ENCODE peak calls at places on chromosome 6, in six cellular contexts. H is cardiac muscle cell, V is esophagus squamous epithelium, G is stomach, P is pancreas, X is dorsolateral prefrontal cortex. A is an unnamed sample.
A peak's percentile ranks its signal among the peaks of the same experiment; 100 is the strongest.

GRCh38 chr6:99822741-99823512 is 171.1 kb downstream of the MCHR2 start:
- DNase-seq in H (peak; percentile 59), V (no peak), G (no peak), P (peak; percentile 17), X (no peak), A (no peak)

GRCh38 chr6:104973404-104973803 is 16.5 kb downstream of the LIN28B start:
- DNase-seq in H (peak; percentile 21), V (no peak), G (no peak), P (no peak), X (no peak), A (no peak)

GRCh38 chr6:166221040-166221439 is 53.4 kb upstream of the TBXT start:
- DNase-seq in H (no peak), V (no peak), G (no peak), P (no peak), X (no peak), A (no peak)

GRCh38 chr6:136677344-136677743 is 114.9 kb downstream of the MAP3K5 start:
- DNase-seq in H (no peak), V (no peak), G (no peak), P (no peak), X (no peak), A (no peak)

GRCh38 chr6:82015043-82015442 is 232.5 kb downstream of the IBTK start:
- DNase-seq in H (no peak), V (no peak), G (no peak), P (no peak), X (no peak), A (no peak)

GRCh38 chr6:111950661-111951426 is 77.6 kb upstream of the FYN start:
- DNase-seq in H (no peak), V (no peak), G (no peak), P (no peak), X (no peak), A (peak; percentile 33)

GRCh38 chr6:14635933-14636599 is 518.5 kb downstream of the CD83 start:
- DNase-seq in H (no peak), V (no peak), G (no peak), P (no peak), X (no peak), A (no peak)

GRCh38 chr6:12075067-12075563 is 63.0 kb downstream of the HIVEP1 start:
- DNase-seq in H (peak; percentile 17), V (no peak), G (no peak), P (no peak), X (no peak), A (no peak)

GRCh38 chr6:85516168-85516567 is 66.3 kb downstream of the NT5E start:
- DNase-seq in H (no peak), V (no peak), G (no peak), P (no peak), X (no peak), A (no peak)

GRCh38 chr6:112592159-112592558 is 245.0 kb downstream of the RFPL4B start:
- DNase-seq in H (no peak), V (no peak), G (no peak), P (no peak), X (no peak), A (no peak)

GRCh38 chr6:166757226-166758135 is 130.4 kb upstream of the RPS6KA2 start:
- DNase-seq in H (peak; percentile 41), V (no peak), G (no peak), P (no peak), X (no peak), A (no peak)

GRCh38 chr6:136701011-136701410 is 91.3 kb downstream of the MAP3K5 start:
- DNase-seq in H (no peak), V (no peak), G (no peak), P (no peak), X (no peak), A (no peak)

GRCh38 chr6:137224890-137225198 is 5.7 kb upstream of the IFNGR1 start:
- DNase-seq in H (no peak), V (no peak), G (no peak), P (peak; percentile 36), X (no peak), A (no peak)

GRCh38 chr6:81480139-81480538 is 272.3 kb downstream of the TENT5A start:
- DNase-seq in H (no peak), V (no peak), G (no peak), P (no peak), X (no peak), A (no peak)

GRCh38 chr6:4134841-4135664 is at the start of gene ECI2:
- DNase-seq in H (no peak), V (peak; percentile 39), G (peak; percentile 65), P (peak; percentile 87), X (peak; percentile 54), A (peak; percentile 78)

GRCh38 chr6:144434308-144434990 is 149.3 kb downstream of the UTRN start:
- DNase-seq in H (no peak), V (no peak), G (no peak), P (no peak), X (no peak), A (no peak)

GRCh38 chr6:35603326-35604202 is 85.2 kb downstream of the FKBP5 start:
- DNase-seq in H (no peak), V (no peak), G (no peak), P (no peak), X (no peak), A (no peak)

GRCh38 chr6:22401206-22401605 is 104.4 kb upstream of the PRL start:
- DNase-seq in H (no peak), V (no peak), G (no peak), P (no peak), X (no peak), A (no peak)

GRCh38 chr6:130020106-130020851 is 1.9 kb downstream of the L3MBTL3 start:
- DNase-seq in H (peak; percentile 24), V (no peak), G (peak; percentile 26), P (peak; percentile 23), X (no peak), A (peak; percentile 33)

GRCh38 chr6:7675353-7675945 is 50.5 kb upstream of the BMP6 start:
- DNase-seq in H (no peak), V (no peak), G (no peak), P (no peak), X (no peak), A (no peak)

GRCh38 chr6:85419046-85419759 is 30.7 kb upstream of the NT5E start:
- DNase-seq in H (no peak), V (no peak), G (no peak), P (no peak), X (no peak), A (no peak)

GRCh38 chr6:136326038-136326561 is 36.5 kb upstream of the BCLAF1 start:
- DNase-seq in H (peak; percentile 23), V (no peak), G (no peak), P (no peak), X (no peak), A (no peak)

GRCh38 chr6:30752164-30752927 is 8.0 kb upstream of the IER3 start:
- DNase-seq in H (no peak), V (peak; percentile 50), G (peak; percentile 83), P (peak; percentile 72), X (peak; percentile 35), A (peak; percentile 91)

GRCh38 chr6:118591897-118592296 is 43.8 kb downstream of the PLN start:
- DNase-seq in H (no peak), V (no peak), G (no peak), P (no peak), X (no peak), A (no peak)

GRCh38 chr6:52893221-52893620 is 16.3 kb downstream of the GSTA3 start:
- DNase-seq in H (no peak), V (no peak), G (no peak), P (no peak), X (no peak), A (no peak)

GRCh38 chr6:139124887-139125672 is 9.8 kb upstream of the HECA start:
- DNase-seq in H (peak; percentile 65), V (peak; percentile 11), G (peak; percentile 69), P (peak; percentile 44), X (no peak), A (peak; percentile 42)

GRCh38 chr6:87407896-87408720 is at the start of gene CFAP206:
- DNase-seq in H (peak; percentile 88), V (peak; percentile 15), G (peak; percentile 84), P (peak; percentile 82), X (peak; percentile 75), A (peak; percentile 75)

GRCh38 chr6:35304299-35304698 is 6.7 kb downstream of the DEF6 start:
- DNase-seq in H (no peak), V (no peak), G (no peak), P (no peak), X (no peak), A (no peak)

GRCh38 chr6:34177181-34177591 is 31.3 kb upstream of the GRM4 start:
- DNase-seq in H (no peak), V (no peak), G (peak; percentile 14), P (no peak), X (no peak), A (no peak)

GRCh38 chr6:161921602-161922400 is 647.9 kb upstream of the AGPAT4 start:
- DNase-seq in H (no peak), V (no peak), G (no peak), P (no peak), X (no peak), A (no peak)

GRCh38 chr6:339480-339879 is 47.2 kb downstream of the DUSP22 start:
- DNase-seq in H (no peak), V (no peak), G (no peak), P (no peak), X (no peak), A (no peak)
- TF ChIP-seq CTCF in H (no peak), V (no peak), G (no peak), P (no peak), X (no peak), A (no peak)

DNA sequence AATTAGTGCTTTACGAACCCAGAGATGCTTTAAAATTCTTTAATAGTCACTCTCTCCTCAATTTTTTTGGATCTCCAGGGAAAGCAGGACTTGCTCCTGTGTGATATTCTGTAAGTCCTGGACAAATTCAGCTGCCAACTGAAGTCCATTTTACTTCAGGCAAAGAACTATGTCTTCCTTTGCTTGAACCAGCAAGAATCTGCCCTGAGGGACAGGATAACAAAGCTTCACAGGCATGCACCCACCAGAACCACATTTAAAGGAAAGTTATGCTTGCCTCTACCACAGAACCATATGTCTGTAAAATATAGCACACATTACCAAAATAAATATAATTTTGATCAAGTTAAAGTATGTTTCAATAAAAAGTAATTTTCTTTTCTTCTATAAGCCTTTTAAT is 288.1 kb downstream of the KHDC1L start:
- DNase-seq in H (no peak), V (no peak), G (no peak), P (no peak), X (no peak), A (no peak)
- H3K27ac ChIP-seq in H (no peak overlapping the region), V (no peak overlapping the region), G (no peak overlapping the region), P (no peak overlapping the region), X (no peak overlapping the region), A (no peak overlapping the region)

GRCh38 chr6:32664827-32665362 is 1.6 kb downstream of the HLA-DQB1 start:
- DNase-seq in H (peak; percentile 41), V (no peak), G (peak; percentile 37), P (no peak), X (no peak), A (peak; percentile 30)
- H3K4me3 ChIP-seq in H (peak overlapping the region; percentile 6), V (peak overlapping the region; percentile 51), G (no peak overlapping the region), P (no peak overlapping the region), X (peak overlapping the region; percentile 23), A (peak overlapping the region; percentile 32)

GRCh38 chr6:18260448-18261106 is 3.8 kb downstream of the DEK start:
- DNase-seq in H (no peak), V (no peak), G (no peak), P (no peak), X (no peak), A (no peak)
- TF ChIP-seq CTCF in H (no peak), V (peak; percentile 5), G (no peak), P (no peak), X (no peak), A (no peak)

GRCh38 chr6:133814797-133815196 is 74.1 kb upstream of the TCF21 start:
- DNase-seq in H (no peak), V (no peak), G (no peak), P (no peak), X (no peak), A (no peak)
- H3K27ac ChIP-seq in H (no peak overlapping the region), V (no peak overlapping the region), G (no peak overlapping the region), P (no peak overlapping the region), X (no peak overlapping the region), A (no peak overlapping the region)